ENCODE peak calls at places on chromosomes 16 and 17, in seven cellular contexts. Y is NCI-H526; A is caudate nucleus; H is SW480; Z is progenitor cell of endocrine pancreas; L is AG20443; U is activated CD4-positive, alpha-beta T cell treated with anti-CD3 and anti-CD28 coated beads, Interleukin-2, amount 50 U/mL, for 1 hour. N is an unnamed sample.

GRCh38 chr17:61361084-61361483 is 38.6 kb upstream of the TBX2 start:
- DNase-seq in Y (no peak), A (no peak), H (no peak), U (no peak), L (peak; percentile 77), Z (no peak), N (peak; percentile 15)

GRCh38 chr16:67260426-67261063 is 11.8 kb downstream of the SLC9A5 start:
- DNase-seq in H (peak; percentile 59), U (no peak), L (peak; percentile 61), Z (no peak), A (no peak), Y (peak; percentile 13), N (peak; percentile 58)

GRCh38 chr16:14291941-14292825 is 221.1 kb downstream of the MRTFB start:
- DNase-seq in Z (no peak), A (no peak), Y (no peak), H (no peak), U (no peak), L (no peak), N (peak; percentile 82)

GRCh38 chr17:40312893-40313659 is 4.1 kb downstream of the RARA start:
- DNase-seq in H (no peak), Y (no peak), A (no peak), L (no peak), U (no peak), Z (no peak), N (no peak)

GRCh38 chr16:27365142-27366089 is 36.6 kb upstream of the IL21R start:
- DNase-seq in Y (no peak), L (no peak), A (no peak), H (peak; percentile 8), U (no peak), Z (no peak), N (no peak)

GRCh38 chr16:68422396-68422964 is 25.8 kb downstream of the SMPD3 start:
- DNase-seq in U (no peak), A (no peak), Z (no peak), L (no peak), H (no peak), Y (no peak), N (no peak)

GRCh38 chr16:85986931-85987749 is 88.2 kb downstream of the IRF8 start:
- DNase-seq in L (no peak), H (no peak), Z (peak; percentile 27), U (peak; percentile 37), Y (no peak), A (no peak), N (peak; percentile 26)

GRCh38 chr16:57649846-57650245 is 18.3 kb upstream of the ADGRG3 start:
- DNase-seq in A (no peak), Z (no peak), Y (no peak), U (no peak), L (no peak), H (no peak), N (no peak)

GRCh38 chr16:31032736-31033708 is at the start of gene STX4:
- DNase-seq in H (peak; percentile 92), U (peak; percentile 97), Y (peak; percentile 86), L (peak; percentile 96), Z (peak; percentile 91), A (peak; percentile 92), N (peak; percentile 97)

GRCh38 chr17:74153821-74154430 is 49.6 kb upstream of the RPL38 start:
- DNase-seq in A (no peak), Y (no peak), Z (no peak), U (no peak), H (no peak), L (no peak), N (no peak)

GRCh38 chr16:55039511-55039910 is 108.8 kb downstream of the IRX5 start:
- DNase-seq in U (no peak), A (no peak), Y (no peak), Z (no peak), L (no peak), H (peak; percentile 55), N (no peak)

GRCh38 chr17:40432864-40433528 is 10.3 kb upstream of the IGFBP4 start:
- DNase-seq in H (no peak), Y (no peak), L (peak; percentile 56), Z (no peak), A (no peak), U (no peak), N (no peak)

GRCh38 chr17:50844117-50844700 is 8.8 kb downstream of the WFIKKN2 start:
- DNase-seq in L (no peak), Y (no peak), A (no peak), H (no peak), U (no peak), Z (no peak), N (no peak)

GRCh38 chr16:19192865-19193264 is 24.8 kb downstream of the SYT17 start:
- DNase-seq in L (no peak), H (no peak), U (no peak), A (no peak), Z (no peak), Y (no peak), N (no peak)

GRCh38 chr17:8964801-8965393 is 610 bp downstream of the PIK3R5 start:
- DNase-seq in L (no peak), A (no peak), U (peak; percentile 35), Z (no peak), Y (no peak), H (no peak), N (peak; percentile 39)

GRCh38 chr16:48291303-48291702 is 44.0 kb upstream of the ABCC11 start:
- DNase-seq in U (no peak), Y (no peak), L (no peak), H (no peak), Z (no peak), A (no peak), N (no peak)

GRCh38 chr16:68993885-68994284 is 111.6 kb upstream of the HAS3 start:
- DNase-seq in L (peak; percentile 45), A (no peak), Z (no peak), Y (no peak), H (peak; percentile 17), U (no peak), N (no peak)

GRCh38 chr17:48545022-48545376 is at the start of gene HOXB2:
- DNase-seq in U (no peak), H (no peak), Y (no peak), L (peak; percentile 60), Z (no peak), A (no peak), N (no peak)

GRCh38 chr17:17506893-17507464 is 10.8 kb upstream of the RASD1 start:
- DNase-seq in L (no peak), Y (no peak), H (no peak), Z (no peak), U (no peak), A (no peak), N (no peak)

GRCh38 chr17:1714980-1715802 is 5.0 kb upstream of the TLCD2 start:
- DNase-seq in L (peak; percentile 89), U (peak; percentile 50), Z (peak; percentile 43), Y (no peak), H (peak; percentile 84), A (no peak), N (no peak)

GRCh38 chr16:71899171-71899570 is 3.8 kb downstream of the IST1 start:
- DNase-seq in Y (no peak), H (no peak), U (no peak), Z (no peak), L (no peak), A (no peak), N (no peak)

GRCh38 chr16:29675811-29676643 is 3.0 kb upstream of the QPRT start:
- DNase-seq in Y (peak; percentile 28), U (no peak), A (no peak), Z (no peak), L (peak; percentile 51), H (peak; percentile 31), N (peak; percentile 73)

GRCh38 chr17:77498875-77499698 is 358.3 kb downstream of the SEC14L1 start:
- DNase-seq in A (no peak), H (no peak), L (no peak), Y (no peak), U (no peak), Z (no peak), N (no peak)

GRCh38 chr16:21121150-21121549 is 29.5 kb downstream of the DNAH3 start:
- DNase-seq in U (no peak), Z (no peak), A (no peak), Y (no peak), H (no peak), L (no peak), N (no peak)

GRCh38 chr16:74092336-74092735 is 204.3 kb upstream of the PSMD7 start:
- DNase-seq in U (no peak), Z (no peak), Y (no peak), H (no peak), L (no peak), A (no peak), N (no peak)